ENCODE peak calls at places on chromosomes 5 and 9, in nine cellular contexts. One of them, this sample, is unnamed. For H3K4me1 and H4K20me1, the result is how much of the 10 kb centered on the place peaks cover.

GRCh38 chr5:123283031-123283430 is 140.2 kb downstream of the CEP120 start:
- DNase-seq in osteoblast: no peak
- DNase-seq in GM23248: peak
- DNase-seq in fibroblast of lung: peak
- DNase-seq in H9: no peak
- DNase-seq in IMR-90: no peak
- DNase-seq in SK-N-SH: no peak
- DNase-seq in hepatocyte: peak
- DNase-seq in GM23338: no peak
- DNase-seq in this sample: no peak

GRCh38 chr5:35880166-35880565 is 23.5 kb downstream of the IL7R start:
- DNase-seq in H9: no peak
- DNase-seq in fibroblast of lung: no peak
- DNase-seq in GM23338: no peak
- DNase-seq in SK-N-SH: no peak
- DNase-seq in IMR-90: no peak
- DNase-seq in osteoblast: no peak
- DNase-seq in GM23248: no peak
- DNase-seq in hepatocyte: no peak
- DNase-seq in this sample: no peak

GRCh38 chr9:132025766-132026165 is 53.9 kb downstream of the MED27 start:
- DNase-seq in H9: no peak
- DNase-seq in fibroblast of lung: no peak
- DNase-seq in osteoblast: no peak
- DNase-seq in hepatocyte: no peak
- DNase-seq in SK-N-SH: no peak
- DNase-seq in GM23338: no peak
- DNase-seq in GM23248: no peak
- DNase-seq in IMR-90: no peak
- DNase-seq in this sample: no peak

GRCh38 chr5:177310757-177311173 is 933 bp downstream of the MXD3 start:
- DNase-seq in H9: peak
- DNase-seq in hepatocyte: no peak
- DNase-seq in GM23338: peak
- DNase-seq in fibroblast of lung: no peak
- DNase-seq in GM23248: peak
- DNase-seq in SK-N-SH: no peak
- DNase-seq in osteoblast: peak
- DNase-seq in IMR-90: peak
- DNase-seq in this sample: peak

GRCh38 chr9:119698535-119698934 is 329.3 kb upstream of the BRINP1 start:
- DNase-seq in hepatocyte: no peak
- DNase-seq in osteoblast: no peak
- DNase-seq in H9: no peak
- DNase-seq in SK-N-SH: no peak
- DNase-seq in GM23248: no peak
- DNase-seq in fibroblast of lung: no peak
- DNase-seq in IMR-90: no peak
- DNase-seq in GM23338: no peak
- DNase-seq in this sample: no peak

GRCh38 chr5:172868924-172869565 is 35.0 kb downstream of the ERGIC1 start:
- DNase-seq in GM23248: peak
- DNase-seq in SK-N-SH: peak
- DNase-seq in osteoblast: peak
- DNase-seq in GM23338: no peak
- DNase-seq in fibroblast of lung: peak
- DNase-seq in hepatocyte: no peak
- DNase-seq in IMR-90: peak
- DNase-seq in H9: no peak
- DNase-seq in this sample: no peak

GRCh38 chr5:180115326-180116076 is 43.9 kb upstream of the RNF130 start:
- DNase-seq in hepatocyte: no peak
- DNase-seq in H9: no peak
- DNase-seq in IMR-90: no peak
- DNase-seq in GM23248: no peak
- DNase-seq in fibroblast of lung: no peak
- DNase-seq in GM23338: no peak
- DNase-seq in osteoblast: peak
- DNase-seq in SK-N-SH: peak
- DNase-seq in this sample: no peak

GRCh38 chr5:73338201-73339126 is 110.1 kb downstream of the FOXD1 start:
- DNase-seq in H9: no peak
- DNase-seq in hepatocyte: no peak
- DNase-seq in IMR-90: peak
- DNase-seq in GM23338: peak
- DNase-seq in SK-N-SH: no peak
- DNase-seq in GM23248: peak
- DNase-seq in fibroblast of lung: peak
- DNase-seq in osteoblast: peak
- DNase-seq in this sample: no peak

GRCh38 chr9:33737811-33738606 is 57.4 kb upstream of the PRSS3 start:
- DNase-seq in GM23338: peak
- DNase-seq in SK-N-SH: peak
- DNase-seq in osteoblast: peak
- DNase-seq in hepatocyte: peak
- DNase-seq in H9: peak
- DNase-seq in GM23248: peak
- DNase-seq in IMR-90: peak
- DNase-seq in fibroblast of lung: peak
- DNase-seq in this sample: peak

GRCh38 chr5:35477321-35477720 is 140.3 kb upstream of the SPEF2 start:
- DNase-seq in SK-N-SH: no peak
- DNase-seq in H9: no peak
- DNase-seq in GM23338: no peak
- DNase-seq in fibroblast of lung: no peak
- DNase-seq in IMR-90: no peak
- DNase-seq in hepatocyte: no peak
- DNase-seq in GM23248: no peak
- DNase-seq in osteoblast: no peak
- DNase-seq in this sample: no peak

GRCh38 chr5:134982230-134982629 is 14.5 kb downstream of the CATSPER3 start:
- DNase-seq in osteoblast: peak
- DNase-seq in GM23248: peak
- DNase-seq in GM23338: no peak
- DNase-seq in fibroblast of lung: no peak
- DNase-seq in IMR-90: no peak
- DNase-seq in hepatocyte: no peak
- DNase-seq in H9: no peak
- DNase-seq in SK-N-SH: no peak
- DNase-seq in this sample: peak

GRCh38 chr9:100602302-100602930 is 24.5 kb downstream of the CAVIN4 start:
- DNase-seq in IMR-90: peak
- DNase-seq in hepatocyte: peak
- DNase-seq in GM23248: peak
- DNase-seq in GM23338: peak
- DNase-seq in osteoblast: no peak
- DNase-seq in SK-N-SH: peak
- DNase-seq in fibroblast of lung: peak
- DNase-seq in H9: peak
- DNase-seq in this sample: peak

GRCh38 chr9:38683336-38683735 is 36.6 kb downstream of the FAM240B start:
- DNase-seq in GM23338: no peak
- DNase-seq in hepatocyte: no peak
- DNase-seq in IMR-90: no peak
- DNase-seq in GM23248: no peak
- DNase-seq in SK-N-SH: no peak
- DNase-seq in fibroblast of lung: no peak
- DNase-seq in osteoblast: no peak
- DNase-seq in H9: no peak
- DNase-seq in this sample: no peak

GRCh38 chr9:8560560-8561525 is 761.3 kb upstream of the DMAC1 start:
- DNase-seq in IMR-90: peak
- DNase-seq in SK-N-SH: no peak
- DNase-seq in H9: no peak
- DNase-seq in GM23338: peak
- DNase-seq in hepatocyte: peak
- DNase-seq in fibroblast of lung: peak
- DNase-seq in osteoblast: no peak
- DNase-seq in GM23248: no peak
- DNase-seq in this sample: no peak

GRCh38 chr5:59161206-59162105 is 578.6 kb downstream of the RAB3C start:
- DNase-seq in osteoblast: no peak
- DNase-seq in H9: no peak
- DNase-seq in hepatocyte: no peak
- DNase-seq in IMR-90: no peak
- DNase-seq in GM23338: no peak
- DNase-seq in fibroblast of lung: no peak
- DNase-seq in GM23248: no peak
- DNase-seq in SK-N-SH: no peak
- DNase-seq in this sample: peak

GRCh38 chr9:129498451-129499376 is 122.2 kb downstream of the C9orf50 start:
- DNase-seq in GM23248: no peak
- DNase-seq in SK-N-SH: no peak
- DNase-seq in GM23338: no peak
- DNase-seq in IMR-90: no peak
- DNase-seq in hepatocyte: no peak
- DNase-seq in fibroblast of lung: no peak
- DNase-seq in osteoblast: peak
- DNase-seq in H9: no peak
- DNase-seq in this sample: no peak

GRCh38 chr9:129500863-129501770 is 119.8 kb downstream of the C9orf50 start:
- DNase-seq in osteoblast: peak
- DNase-seq in GM23338: no peak
- DNase-seq in fibroblast of lung: no peak
- DNase-seq in hepatocyte: no peak
- DNase-seq in SK-N-SH: no peak
- DNase-seq in GM23248: no peak
- DNase-seq in IMR-90: no peak
- DNase-seq in H9: no peak
- DNase-seq in this sample: no peak

GRCh38 chr9:129500166-129500862 is 120.6 kb downstream of the C9orf50 start:
- DNase-seq in hepatocyte: peak
- DNase-seq in GM23248: peak
- DNase-seq in H9: no peak
- DNase-seq in SK-N-SH: peak
- DNase-seq in IMR-90: no peak
- DNase-seq in GM23338: peak
- DNase-seq in osteoblast: peak
- DNase-seq in fibroblast of lung: peak
- DNase-seq in this sample: no peak

GRCh38 chr9:129504404-129504803 is 116.5 kb downstream of the C9orf50 start:
- DNase-seq in SK-N-SH: no peak
- DNase-seq in osteoblast: no peak
- DNase-seq in GM23248: no peak
- DNase-seq in hepatocyte: no peak
- DNase-seq in H9: no peak
- DNase-seq in GM23338: no peak
- DNase-seq in fibroblast of lung: no peak
- DNase-seq in IMR-90: no peak
- DNase-seq in this sample: no peak

GRCh38 chr9:129501771-129502324 is 119.1 kb downstream of the C9orf50 start:
- DNase-seq in fibroblast of lung: no peak
- DNase-seq in GM23248: peak
- DNase-seq in hepatocyte: no peak
- DNase-seq in osteoblast: peak
- DNase-seq in IMR-90: no peak
- DNase-seq in SK-N-SH: no peak
- DNase-seq in H9: no peak
- DNase-seq in GM23338: no peak
- DNase-seq in this sample: no peak
- H3K4me1 ChIP-seq in fibroblast of lung: under half
- H3K4me1 ChIP-seq in GM23248: under half
- H3K4me1 ChIP-seq in hepatocyte: under half
- H3K4me1 ChIP-seq in osteoblast: under half
- H3K4me1 ChIP-seq in IMR-90: under half
- H3K4me1 ChIP-seq in SK-N-SH: under half
- H3K4me1 ChIP-seq in H9: under half
- H3K4me1 ChIP-seq in GM23338: under half
- H3K4me1 ChIP-seq in this sample: under half

GRCh38 chr5:106587-106986 is 14.6 kb downstream of the PLEKHG4B start:
- DNase-seq in hepatocyte: no peak
- DNase-seq in SK-N-SH: no peak
- DNase-seq in osteoblast: no peak
- DNase-seq in IMR-90: no peak
- DNase-seq in GM23338: no peak
- DNase-seq in GM23248: no peak
- DNase-seq in fibroblast of lung: no peak
- DNase-seq in H9: peak
- DNase-seq in this sample: no peak
- H4K20me1 ChIP-seq in hepatocyte: under half
- H4K20me1 ChIP-seq in SK-N-SH: under half
- H4K20me1 ChIP-seq in osteoblast: under half
- H4K20me1 ChIP-seq in IMR-90: under half
- H4K20me1 ChIP-seq in GM23338: under half
- H4K20me1 ChIP-seq in GM23248: under half
- H4K20me1 ChIP-seq in fibroblast of lung: under half
- H4K20me1 ChIP-seq in H9: under half
- H4K20me1 ChIP-seq in this sample: under half

GRCh38 chr9:117480251-117480650 is 65.4 kb upstream of the ASTN2 start:
- DNase-seq in osteoblast: no peak
- DNase-seq in GM23248: no peak
- DNase-seq in hepatocyte: no peak
- DNase-seq in fibroblast of lung: no peak
- DNase-seq in IMR-90: no peak
- DNase-seq in H9: no peak
- DNase-seq in GM23338: no peak
- DNase-seq in SK-N-SH: no peak
- DNase-seq in this sample: no peak

GRCh38 chr9:117487555-117488175 is 72.8 kb upstream of the ASTN2 start:
- DNase-seq in osteoblast: peak
- DNase-seq in H9: peak
- DNase-seq in GM23248: peak
- DNase-seq in IMR-90: peak
- DNase-seq in fibroblast of lung: peak
- DNase-seq in SK-N-SH: peak
- DNase-seq in hepatocyte: peak
- DNase-seq in GM23338: peak
- DNase-seq in this sample: peak

GRCh38 chr9:117488659-117489058 is 73.8 kb upstream of the ASTN2 start:
- DNase-seq in IMR-90: no peak
- DNase-seq in fibroblast of lung: no peak
- DNase-seq in SK-N-SH: no peak
- DNase-seq in GM23248: no peak
- DNase-seq in GM23338: no peak
- DNase-seq in H9: no peak
- DNase-seq in hepatocyte: no peak
- DNase-seq in osteoblast: no peak
- DNase-seq in this sample: no peak

GRCh38 chr9:117480729-117481128 is 65.9 kb upstream of the ASTN2 start:
- DNase-seq in IMR-90: no peak
- DNase-seq in H9: no peak
- DNase-seq in osteoblast: no peak
- DNase-seq in GM23248: no peak
- DNase-seq in hepatocyte: no peak
- DNase-seq in fibroblast of lung: no peak
- DNase-seq in SK-N-SH: no peak
- DNase-seq in GM23338: no peak
- DNase-seq in this sample: no peak

GRCh38 chr9:117485176-117485575 is 70.3 kb upstream of the ASTN2 start:
- DNase-seq in H9: no peak
- DNase-seq in GM23338: no peak
- DNase-seq in osteoblast: peak
- DNase-seq in GM23248: peak
- DNase-seq in SK-N-SH: no peak
- DNase-seq in hepatocyte: no peak
- DNase-seq in IMR-90: no peak
- DNase-seq in fibroblast of lung: peak
- DNase-seq in this sample: no peak
- H3K4me1 ChIP-seq in H9: under half
- H3K4me1 ChIP-seq in GM23338: under half
- H3K4me1 ChIP-seq in osteoblast: under half
- H3K4me1 ChIP-seq in GM23248: under half
- H3K4me1 ChIP-seq in SK-N-SH: under half
- H3K4me1 ChIP-seq in hepatocyte: under half
- H3K4me1 ChIP-seq in IMR-90: under half
- H3K4me1 ChIP-seq in fibroblast of lung: under half
- H3K4me1 ChIP-seq in this sample: under half

GRCh38 chr5:311963-312362 is 9.6 kb upstream of the AHRR start:
- DNase-seq in GM23338: no peak
- DNase-seq in H9: no peak
- DNase-seq in fibroblast of lung: no peak
- DNase-seq in GM23248: no peak
- DNase-seq in SK-N-SH: no peak
- DNase-seq in hepatocyte: no peak
- DNase-seq in IMR-90: no peak
- DNase-seq in osteoblast: peak
- DNase-seq in this sample: no peak
- H4K20me1 ChIP-seq in GM23338: under half
- H4K20me1 ChIP-seq in H9: under half
- H4K20me1 ChIP-seq in fibroblast of lung: under half
- H4K20me1 ChIP-seq in GM23248: under half
- H4K20me1 ChIP-seq in SK-N-SH: half or more
- H4K20me1 ChIP-seq in hepatocyte: under half
- H4K20me1 ChIP-seq in IMR-90: half or more
- H4K20me1 ChIP-seq in osteoblast: under half
- H4K20me1 ChIP-seq in this sample: under half